ENCODE peak calls at places on chromosomes 5 and 9, in seven cellular contexts. U, Q, E, N, O, Y and B are unnamed samples. For H3K4me1, the result is how much of the 10 kb centered on the place peaks cover.

GRCh38 chr5:121144764-121145163 is 680.7 kb downstream of the PRR16 start:
- DNase-seq in Q (peak), E (no peak), Y (peak), O (no peak), U (peak), N (no peak), B (no peak)

GRCh38 chr5:41408676-41409443 is 101.5 kb downstream of the PLCXD3 start:
- DNase-seq in E (no peak), N (no peak), O (no peak), U (peak), Y (peak), Q (peak), B (no peak)

GRCh38 chr9:80968611-80969010 is 720.7 kb downstream of the TLE1 start:
- DNase-seq in N (no peak), Y (no peak), U (peak), E (no peak), O (no peak), Q (peak), B (no peak)

GRCh38 chr5:157390179-157390923 is 69.7 kb upstream of the NIPAL4 start:
- DNase-seq in E (no peak), Q (peak), O (no peak), U (peak), N (no peak), Y (peak), B (no peak)

GRCh38 chr5:156103116-156103860 is 223.7 kb upstream of the SGCD start:
- DNase-seq in E (no peak), U (no peak), O (no peak), N (no peak), Q (no peak), Y (no peak), B (no peak)

GRCh38 chr9:113886933-113887332 is 10.8 kb downstream of the ZNF618 start:
- DNase-seq in O (peak), E (no peak), N (no peak), Y (no peak), U (no peak), Q (peak), B (no peak)

GRCh38 chr9:94734054-94734754 is 7.7 kb downstream of the AOPEP start:
- DNase-seq in Q (no peak), E (no peak), N (no peak), O (no peak), U (no peak), Y (no peak), B (no peak)

GRCh38 chr5:68245325-68245724 is 29.8 kb downstream of the PIK3R1 start:
- DNase-seq in E (no peak), Q (peak), O (no peak), U (peak), Y (no peak), N (no peak), B (peak)

GRCh38 chr5:54889826-54890225 is 95.6 kb downstream of the ESM1 start:
- DNase-seq in O (no peak), Y (no peak), N (no peak), E (no peak), Q (peak), U (peak), B (no peak)

GRCh38 chr9:18184034-18184800 is 289.7 kb upstream of the ADAMTSL1 start:
- DNase-seq in N (no peak), Q (no peak), Y (no peak), U (no peak), E (no peak), O (no peak), B (no peak)

GRCh38 chr5:32129074-32129598 is 45.0 kb downstream of the GOLPH3 start:
- DNase-seq in Q (no peak), Y (no peak), E (no peak), U (no peak), N (no peak), O (no peak), B (no peak)

GRCh38 chr9:128322342-128323191 is at the start of the genes COQ4 and TRUB2:
- DNase-seq in Q (peak), Y (peak), N (peak), O (peak), E (peak), U (peak), B (peak)

GRCh38 chr5:36934740-36935356 is 58.3 kb downstream of the NIPBL start:
- DNase-seq in O (no peak), Q (no peak), U (peak), Y (no peak), E (no peak), N (no peak), B (no peak)

GRCh38 chr9:755454-756381 is 85.8 kb upstream of the DMRT1 start:
- DNase-seq in U (peak), N (peak), Q (peak), E (no peak), Y (peak), O (peak), B (no peak)

GRCh38 chr5:32504923-32505596 is 60.5 kb upstream of the ZFR start:
- DNase-seq in Q (peak), N (no peak), E (no peak), U (peak), O (no peak), Y (no peak), B (no peak)

GRCh38 chr5:138962619-138963370 is 87.7 kb upstream of the LRRTM2 start:
- DNase-seq in Q (no peak), N (no peak), Y (peak), E (no peak), O (no peak), U (no peak), B (peak)

GRCh38 chr5:116544542-116545241 is 29.9 kb downstream of the SEMA6A start:
- DNase-seq in O (no peak), U (no peak), N (peak), Q (no peak), E (peak), Y (peak), B (no peak)

GRCh38 chr5:112264151-112264550 is 154.9 kb downstream of the EPB41L4A start:
- DNase-seq in E (no peak), O (no peak), U (no peak), Y (no peak), N (no peak), Q (no peak), B (no peak)

GRCh38 chr5:137032929-137033328 is 466.2 kb downstream of the SPOCK1 start:
- DNase-seq in O (no peak), U (no peak), N (no peak), E (peak), Y (peak), Q (no peak), B (no peak)

GRCh38 chr5:128774605-128775004 is 190.7 kb upstream of the SLC27A6 start:
- DNase-seq in U (peak), Y (no peak), N (no peak), O (no peak), E (no peak), Q (peak), B (no peak)

GRCh38 chr5:35124932-35125331 is 77.2 kb upstream of the AGXT2 start:
- DNase-seq in Y (no peak), E (no peak), N (no peak), Q (no peak), O (no peak), U (no peak), B (no peak)
- H3K4me1 ChIP-seq in Y (under half), E (under half), N (under half), Q (under half), O (under half), U (under half), B (under half)

GRCh38 chr9:136975624-136976023 is 1.7 kb upstream of the PTGDS start:
- DNase-seq in Q (no peak), E (peak), O (peak), N (no peak), U (no peak), Y (peak), B (no peak)
- H2AK5ac ChIP-seq in Q (no peak), E (no peak), O (no peak), N (no peak), U (no peak), Y (no peak), B (peak)

GRCh38 chr9:6780690-6781089 is 22.9 kb downstream of the KDM4C start:
- DNase-seq in Q (no peak), Y (peak), N (no peak), U (peak), O (no peak), E (no peak), B (no peak)
- H3K27ac ChIP-seq in Q (no peak), Y (no peak), N (no peak), U (no peak), O (no peak), E (no peak), B (no peak)

GRCh38 chr5:152689275-152689711 is 284.2 kb upstream of the NMUR2 start:
- DNase-seq in Y (no peak), E (peak), Q (no peak), U (no peak), N (no peak), O (no peak), B (no peak)
- H3K4me1 ChIP-seq in Y (under half), E (under half), Q (under half), U (under half), N (under half), O (under half), B (under half)

GRCh38 chr5:14181299-14181968 is 38.3 kb downstream of the TRIO start:
- DNase-seq in Q (no peak), N (peak), O (no peak), E (no peak), Y (no peak), U (no peak), B (no peak)
- H2AK5ac ChIP-seq in Q (peak), N (no peak), O (no peak), E (no peak), Y (no peak), U (peak), B (no peak)

GRCh38 chr5:135050244-135050767 is 16.3 kb upstream of the PITX1 start:
- DNase-seq in O (peak), Y (no peak), E (peak), Q (no peak), N (no peak), U (no peak), B (no peak)

GRCh38 chr5:135051399-135051798 is 17.4 kb upstream of the PITX1 start:
- DNase-seq in N (peak), Y (no peak), U (no peak), Q (no peak), E (no peak), O (no peak), B (no peak)

GRCh38 chr5:135053278-135053677 is 19.2 kb upstream of the PITX1 start:
- DNase-seq in Y (no peak), Q (no peak), O (no peak), U (no peak), N (no peak), E (no peak), B (no peak)

GRCh38 chr5:135052511-135053145 is 18.6 kb upstream of the PITX1 start:
- DNase-seq in N (peak), E (no peak), O (no peak), Q (no peak), Y (no peak), U (no peak), B (no peak)

GRCh38 chr5:135051872-135052271 is 17.8 kb upstream of the PITX1 start:
- DNase-seq in E (no peak), Q (no peak), N (no peak), U (no peak), O (no peak), Y (no peak), B (no peak)
- H3K27ac ChIP-seq in E (no peak), Q (no peak), N (no peak), U (no peak), O (no peak), Y (no peak), B (no peak)

GRCh38 chr5:74497706-74498105 is 142.8 kb downstream of the ENC1 start:
- DNase-seq in Q (no peak), E (no peak), N (no peak), O (no peak), U (peak), Y (no peak), B (no peak)
- H3K4me1 ChIP-seq in Q (under half), E (under half), N (under half), O (under half), U (under half), Y (under half), B (under half)

GRCh38 chr9:37085233-37085632 is 35.1 kb upstream of the ZCCHC7 start:
- DNase-seq in N (no peak), Y (no peak), O (no peak), Q (no peak), E (no peak), U (no peak), B (no peak)
- H2AK5ac ChIP-seq in N (no peak), Y (no peak), O (no peak), Q (no peak), E (no peak), U (no peak), B (no peak)

DNA sequence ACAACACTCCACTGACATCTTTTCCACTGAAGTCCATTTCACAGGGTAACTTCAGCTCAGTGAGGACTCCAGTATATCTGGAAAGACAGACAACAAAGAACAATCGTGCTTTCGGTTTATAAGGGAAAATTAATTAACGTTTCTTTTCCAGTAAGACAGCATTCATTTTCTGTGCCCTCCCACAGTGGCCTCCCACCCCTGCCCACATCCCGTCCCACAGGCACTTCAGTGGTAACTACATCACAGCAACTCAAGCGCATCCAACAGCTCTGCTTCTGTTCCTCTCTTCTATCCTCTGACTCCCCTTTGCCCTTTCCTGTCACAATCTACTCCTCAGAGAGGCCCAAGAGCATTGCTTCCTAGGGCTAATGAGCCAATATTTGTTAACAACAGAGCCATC is 40.3 kb downstream of the GLDC start:
- DNase-seq in O (no peak), Q (no peak), Y (no peak), N (no peak), U (no peak), E (no peak), B (no peak)
- H3K27ac ChIP-seq in O (no peak), Q (no peak), Y (no peak), N (no peak), U (no peak), E (no peak), B (no peak)